ENCODE peak calls at places on chromosomes 2 and 18, in nine cellular contexts. I, P, Z, S, M, H, G, V and D are unnamed samples.

GRCh38 chr2:205276071-205276777 is 406.1 kb upstream of the NRP2 start:
- DNase-seq in H (no peak), Z (no peak), S (no peak), P (no peak), G (peak), I (peak), V (no peak), M (no peak), D (peak)

GRCh38 chr2:46778516-46778915 is 137.1 kb downstream of the MCFD2 start:
- DNase-seq in H (no peak), V (no peak), M (no peak), S (no peak), G (no peak), P (no peak), Z (no peak), I (no peak), D (no peak)

GRCh38 chr2:108594132-108594981 is 60.1 kb downstream of the LIMS1 start:
- DNase-seq in P (peak), M (no peak), V (peak), H (peak), I (peak), S (no peak), Z (peak), G (peak), D (peak)

GRCh38 chr2:225670111-225670974 is 270.8 kb downstream of the NYAP2 start:
- DNase-seq in H (peak), I (peak), P (peak), Z (peak), G (peak), M (no peak), V (peak), S (no peak), D (peak)

GRCh38 chr2:68426885-68427579 is 40.1 kb downstream of the FBXO48 start:
- DNase-seq in S (no peak), H (no peak), G (no peak), I (no peak), M (no peak), P (peak), V (no peak), Z (peak), D (peak)

GRCh38 chr2:12432985-12433640 is 283.6 kb upstream of the TRIB2 start:
- DNase-seq in G (no peak), Z (peak), V (no peak), S (no peak), H (no peak), M (no peak), P (peak), I (no peak), D (peak)

GRCh38 chr2:172887280-172887679 is 151.6 kb downstream of the RAPGEF4 start:
- DNase-seq in G (no peak), P (no peak), H (no peak), S (no peak), V (no peak), M (no peak), I (no peak), Z (no peak), D (no peak)

GRCh38 chr2:177724398-177725287 is 332.1 kb downstream of the AGPS start:
- DNase-seq in V (peak), P (peak), Z (peak), I (peak), G (peak), H (peak), M (peak), S (peak), D (peak)

GRCh38 chr2:128369626-128370467 is 51.2 kb upstream of the HS6ST1 start:
- DNase-seq in H (no peak), M (peak), G (no peak), S (peak), I (no peak), Z (no peak), P (no peak), V (no peak), D (no peak)

GRCh38 chr2:47187124-47187523 is 32.0 kb upstream of the STPG4 start:
- DNase-seq in G (no peak), H (no peak), P (no peak), M (no peak), Z (no peak), I (peak), V (no peak), S (no peak), D (no peak)

GRCh38 chr18:7746106-7746505 is 179.0 kb downstream of the PTPRM start:
- DNase-seq in H (no peak), M (no peak), P (no peak), G (no peak), Z (no peak), V (no peak), I (no peak), S (no peak), D (no peak)

GRCh38 chr18:30970201-30970816 is 72.2 kb downstream of the DSC3 start:
- DNase-seq in V (peak), M (no peak), S (no peak), H (peak), Z (peak), G (peak), I (peak), P (peak), D (peak)

GRCh38 chr2:166727105-166727504 is 161.2 kb upstream of the XIRP2 start:
- DNase-seq in H (no peak), I (no peak), V (no peak), Z (no peak), M (no peak), S (no peak), P (no peak), G (no peak), D (no peak)

GRCh38 chr2:205681836-205682238 is 464 bp upstream of the NRP2 start:
- DNase-seq in P (no peak), I (no peak), Z (no peak), G (peak), M (peak), H (no peak), V (peak), S (no peak), D (peak)

GRCh38 chr2:63340443-63340842 is 247.8 kb downstream of the WDPCP start:
- DNase-seq in I (no peak), V (no peak), P (no peak), H (no peak), G (no peak), M (no peak), Z (no peak), S (no peak), D (no peak)

GRCh38 chr2:101150306-101151140 is 659 bp downstream of the TBC1D8 start:
- DNase-seq in V (peak), P (no peak), S (peak), H (no peak), G (no peak), M (peak), I (peak), Z (no peak), D (no peak)

GRCh38 chr2:134420256-134420655 is 166.4 kb downstream of the MGAT5 start:
- DNase-seq in Z (no peak), H (no peak), G (no peak), M (no peak), I (no peak), P (no peak), V (no peak), S (no peak), D (no peak)

GRCh38 chr2:120803764-120804335 is 68.2 kb downstream of the GLI2 start:
- DNase-seq in V (no peak), P (peak), S (no peak), G (no peak), H (peak), I (no peak), M (no peak), Z (no peak), D (no peak)

GRCh38 chr2:40230717-40231300 is 221.1 kb downstream of the SLC8A1 start:
- DNase-seq in S (no peak), V (peak), I (no peak), Z (peak), P (no peak), G (peak), M (no peak), H (peak), D (peak)

GRCh38 chr2:106956879-106957278 is 70.9 kb upstream of the ST6GAL2 start:
- DNase-seq in V (peak), M (no peak), I (peak), H (no peak), S (no peak), G (peak), P (peak), Z (no peak), D (peak)

GRCh38 chr2:46252891-46253659 is 44.1 kb upstream of the EPAS1 start:
- DNase-seq in Z (peak), S (no peak), I (no peak), G (no peak), V (peak), P (no peak), H (peak), M (no peak), D (no peak)

GRCh38 chr2:69083126-69083733 is 70.3 kb downstream of the ANTXR1 start:
- DNase-seq in V (peak), S (no peak), I (peak), H (peak), P (peak), M (no peak), Z (peak), G (peak), D (peak)

GRCh38 chr2:151637284-151637781 is 96.9 kb downstream of the NEB start:
- DNase-seq in P (no peak), Z (no peak), V (no peak), G (no peak), M (no peak), S (no peak), I (peak), H (no peak), D (no peak)

GRCh38 chr2:173021939-173022371 is 53.7 kb upstream of the MAP3K20 start:
- DNase-seq in M (no peak), I (peak), H (peak), S (no peak), Z (peak), V (peak), G (peak), P (peak), D (peak)

GRCh38 chr2:29114841-29115609 is at the start of gene CLIP4:
- DNase-seq in G (peak), M (peak), V (peak), Z (peak), S (peak), I (peak), P (peak), H (peak), D (peak)

GRCh38 chr2:84132371-84132770 is 326.7 kb downstream of the SUCLG1 start:
- DNase-seq in G (no peak), Z (no peak), H (no peak), V (no peak), S (no peak), P (no peak), M (no peak), I (no peak), D (no peak)

GRCh38 chr2:180359522-180360282 is 352.6 kb upstream of the CWC22 start:
- DNase-seq in H (peak), S (no peak), I (peak), V (no peak), P (no peak), G (no peak), M (no peak), Z (peak), D (no peak)

DNA sequence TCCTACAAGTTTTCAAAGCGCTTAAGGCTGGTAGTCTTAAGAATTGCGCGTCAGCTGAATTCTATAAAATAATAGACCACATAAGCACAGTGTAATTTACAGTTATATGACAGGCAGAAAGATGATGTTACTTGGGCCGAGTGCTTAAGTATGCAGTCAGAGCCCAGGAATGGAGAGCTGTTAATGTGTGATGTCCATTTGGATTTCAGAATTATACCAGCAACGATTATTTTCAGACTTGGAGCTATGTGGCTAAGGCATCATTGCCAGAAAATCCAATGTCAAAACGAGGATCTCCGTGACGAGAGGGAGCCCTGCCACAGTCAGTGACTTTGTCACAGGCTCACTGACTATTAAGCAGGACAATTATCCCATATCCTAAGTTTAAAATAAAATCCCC is 3.4 kb downstream of the KLF7 start:
- DNase-seq in S (no peak), P (no peak), I (no peak), V (peak), G (peak), H (no peak), Z (no peak), M (no peak), D (peak)
- TF ChIP-seq CTCF in S (no peak), P (no peak), I (no peak), V (no peak), G (no peak), H (no peak), Z (no peak), M (no peak), D (no peak)

GRCh38 chr2:675982-676646 is 1.1 kb downstream of the TMEM18 start:
- DNase-seq in H (peak), Z (peak), V (peak), M (peak), G (peak), S (peak), P (peak), I (no peak), D (peak)
- TF ChIP-seq CTCF in H (peak), Z (peak), V (peak), M (peak), G (peak), S (peak), P (peak), I (no peak), D (peak)

GRCh38 chr2:2234398-2234797 is 96.7 kb downstream of the MYT1L start:
- DNase-seq in G (no peak), M (no peak), H (no peak), I (no peak), Z (no peak), V (no peak), P (no peak), S (no peak), D (no peak)
- TF ChIP-seq CTCF in G (no peak), M (no peak), H (no peak), I (no peak), Z (no peak), V (no peak), P (no peak), S (no peak), D (no peak)

DNA sequence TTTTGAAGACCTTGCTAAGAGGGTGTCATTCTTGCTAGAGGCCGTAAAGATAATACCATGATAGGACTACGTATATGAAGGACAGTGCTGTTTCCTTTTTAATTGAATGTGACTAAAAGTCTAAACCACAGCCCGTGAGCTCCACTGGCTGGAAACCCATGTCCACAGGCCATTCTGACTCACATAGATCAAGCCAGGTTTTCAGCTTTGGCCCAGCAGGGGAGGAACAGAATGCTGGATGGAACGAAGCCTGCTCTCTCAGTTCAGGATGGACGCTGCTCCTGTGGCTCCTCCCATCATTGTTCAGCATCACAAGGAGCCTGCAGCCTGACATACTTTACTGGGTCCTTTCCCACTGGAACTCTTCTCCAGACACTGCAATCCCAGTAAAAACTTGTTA is 47.6 kb downstream of the ALPK2 start:
- DNase-seq in P (peak), V (peak), Z (peak), M (no peak), H (peak), S (no peak), G (peak), I (no peak), D (peak)
- TF ChIP-seq CTCF in P (peak), V (peak), Z (no peak), M (no peak), H (peak), S (no peak), G (peak), I (no peak), D (peak)

DNA sequence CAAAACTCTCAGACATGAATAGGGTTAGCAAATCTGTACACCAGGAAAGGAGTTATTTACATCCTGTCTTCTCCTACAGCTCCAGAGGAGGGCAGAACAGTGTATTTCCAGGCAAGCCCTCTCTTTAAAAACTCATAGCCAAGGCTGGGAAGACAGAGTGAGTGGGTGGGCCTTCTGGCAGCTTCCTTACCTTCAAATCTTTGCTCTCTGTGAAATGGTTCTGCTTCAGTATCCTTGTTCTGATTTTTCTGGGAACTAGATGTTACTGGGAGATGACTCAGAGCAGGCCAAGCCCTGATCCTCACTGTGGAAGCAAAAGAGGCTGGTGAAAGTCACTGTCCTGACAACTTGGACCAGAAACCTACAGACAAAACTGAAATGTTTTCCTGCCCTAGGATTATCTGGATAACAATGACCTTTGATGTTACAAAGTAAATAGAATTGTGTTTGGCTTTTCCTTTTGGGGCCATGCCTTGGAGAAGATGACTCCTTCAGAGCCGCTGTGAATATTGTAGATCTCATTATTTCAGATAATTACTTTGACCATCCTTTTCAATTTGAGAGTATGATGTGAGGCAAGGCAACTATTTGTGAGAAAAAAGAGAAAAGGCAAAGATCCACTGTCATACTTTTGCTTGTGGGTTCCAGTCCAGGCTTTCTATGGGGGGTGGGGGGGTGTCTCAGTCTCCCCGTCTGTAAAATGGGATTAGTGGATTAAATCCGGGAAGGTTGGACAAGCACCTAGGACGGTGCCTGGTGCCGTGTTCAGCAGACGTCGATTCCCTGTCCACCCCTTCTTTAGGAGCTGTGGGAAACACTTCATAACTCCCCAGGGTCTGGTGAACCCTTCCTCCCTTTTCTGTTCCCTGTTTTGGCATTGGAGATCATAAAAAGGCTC is 644 bp upstream of the QPCT start:
- DNase-seq in Z (no peak), S (no peak), I (peak), P (peak), M (no peak), V (peak), H (peak), G (peak), D (peak)
- TF ChIP-seq CTCF in Z (peak), S (no peak), I (peak), P (peak), M (peak), V (peak), H (peak), G (peak), D (peak)

GRCh38 chr2:239629936-239630617 is 229.3 kb upstream of the HDAC4 start:
- DNase-seq in P (no peak), Z (no peak), I (no peak), V (peak), M (no peak), S (no peak), G (peak), H (no peak), D (no peak)

GRCh38 chr2:239625106-239625845 is 224.5 kb upstream of the HDAC4 start:
- DNase-seq in P (no peak), I (no peak), G (no peak), Z (no peak), H (no peak), M (no peak), V (no peak), S (no peak), D (no peak)

GRCh38 chr2:239625913-239626734 is 225.3 kb upstream of the HDAC4 start:
- DNase-seq in S (no peak), V (no peak), Z (no peak), M (no peak), H (no peak), G (no peak), P (no peak), I (no peak), D (no peak)

GRCh38 chr2:239630618-239631286 is 229.9 kb upstream of the HDAC4 start:
- DNase-seq in G (peak), M (no peak), P (peak), I (peak), Z (peak), V (peak), H (peak), S (no peak), D (peak)

GRCh38 chr2:239626971-239627598 is 226.3 kb upstream of the HDAC4 start:
- DNase-seq in V (no peak), I (peak), Z (no peak), M (no peak), S (no peak), G (peak), H (no peak), P (no peak), D (no peak)
- TF ChIP-seq CTCF in V (no peak), I (no peak), Z (no peak), M (no peak), S (no peak), G (no peak), H (no peak), P (no peak), D (no peak)

DNA sequence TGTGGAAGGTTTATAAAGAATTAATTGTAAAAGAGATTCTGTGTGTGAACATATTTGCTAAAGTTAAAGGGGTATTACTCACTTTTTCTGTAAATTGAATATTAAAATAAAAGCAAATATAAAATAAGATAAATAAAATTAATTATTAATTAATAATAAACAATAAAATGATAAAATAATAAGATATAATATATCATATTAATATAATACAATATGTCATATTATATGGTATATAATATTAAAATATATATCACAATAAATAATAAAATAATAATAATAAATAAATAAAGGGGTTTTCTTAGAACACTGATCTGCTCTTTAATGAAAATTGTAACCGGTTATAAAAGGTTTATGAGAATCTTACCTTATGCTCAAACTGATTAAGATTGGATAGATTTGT is 29.8 kb downstream of the TMEM200C start:
- DNase-seq in M (no peak), S (no peak), H (no peak), V (no peak), Z (no peak), G (no peak), I (no peak), P (no peak), D (no peak)
- TF ChIP-seq CTCF in M (no peak), S (no peak), H (no peak), V (no peak), Z (no peak), G (no peak), I (no peak), P (no peak), D (no peak)

GRCh38 chr18:9788860-9789259 is 80.8 kb downstream of the RAB31 start:
- DNase-seq in H (no peak), P (no peak), S (no peak), V (no peak), I (no peak), G (no peak), M (no peak), Z (no peak), D (no peak)

GRCh38 chr18:9796933-9797549 is 88.7 kb upstream of the TXNDC2 start:
- DNase-seq in Z (no peak), P (no peak), H (no peak), I (no peak), S (no peak), G (peak), M (no peak), V (no peak), D (no peak)

GRCh38 chr18:9790261-9790660 is 82.2 kb downstream of the RAB31 start:
- DNase-seq in G (no peak), P (no peak), Z (no peak), V (peak), I (no peak), H (no peak), S (no peak), M (no peak), D (no peak)

GRCh38 chr18:9788140-9788539 is 80.0 kb downstream of the RAB31 start:
- DNase-seq in M (no peak), S (no peak), H (no peak), G (no peak), Z (no peak), P (no peak), V (no peak), I (no peak), D (no peak)

GRCh38 chr18:9792565-9793226 is 84.6 kb downstream of the RAB31 start:
- DNase-seq in G (no peak), I (peak), P (no peak), V (no peak), S (no peak), M (peak), Z (peak), H (no peak), D (no peak)
- TF ChIP-seq CTCF in G (peak), I (peak), P (peak), V (peak), S (no peak), M (peak), Z (peak), H (peak), D (peak)